ENCODE peak calls at places on chromosome 2, in six cellular contexts. M, P, A, U, I and J are unnamed samples.

GRCh38 chr2:23697676-23698075 is 229.2 kb downstream of the ATAD2B start:
- DNase-seq in I (no peak), U (no peak), M (no peak), A (no peak), P (no peak), J (no peak)

GRCh38 chr2:207142461-207142860 is 23.3 kb downstream of the KLF7 start:
- DNase-seq in M (no peak), U (no peak), P (no peak), A (no peak), I (no peak), J (no peak)

GRCh38 chr2:113840463-113840975 is 49.4 kb upstream of the ACTR3 start:
- DNase-seq in I (no peak), A (no peak), U (no peak), P (no peak), M (no peak), J (no peak)

GRCh38 chr2:240232961-240233890 is 92.8 kb upstream of the OTOS start:
- DNase-seq in P (peak; percentile 89), I (peak; percentile 88), A (peak; percentile 91), M (peak; percentile 55), U (peak; percentile 85), J (peak; percentile 88)

GRCh38 chr2:197028230-197028629 is 101.7 kb upstream of the PGAP1 start:
- DNase-seq in I (no peak), M (no peak), A (no peak), P (no peak), U (no peak), J (no peak)

GRCh38 chr2:19611491-19612332 is 253.3 kb upstream of the OSR1 start:
- DNase-seq in M (no peak), U (no peak), A (no peak), I (no peak), P (no peak), J (no peak)

GRCh38 chr2:176473177-176473576 is 203.9 kb downstream of the MTX2 start:
- DNase-seq in U (peak; percentile 6), P (no peak), I (no peak), A (no peak), M (no peak), J (no peak)

GRCh38 chr2:133045787-133046186 is 375.8 kb upstream of the LYPD1 start:
- DNase-seq in U (no peak), A (no peak), M (no peak), I (no peak), P (no peak), J (no peak)

GRCh38 chr2:41329075-41329474 is 718.7 kb upstream of the PKDCC start:
- DNase-seq in U (no peak), I (no peak), P (no peak), M (no peak), A (no peak), J (no peak)

GRCh38 chr2:147388217-147388616 is 456.6 kb upstream of the ACVR2A start:
- DNase-seq in P (no peak), U (no peak), M (no peak), I (no peak), A (no peak), J (no peak)

GRCh38 chr2:113117594-113118262 is 9.7 kb upstream of the IL1RN start:
- DNase-seq in P (no peak), I (no peak), M (no peak), U (peak; percentile 78), A (peak; percentile 56), J (no peak)

GRCh38 chr2:26942543-26943295 is 27.7 kb upstream of the MAPRE3 start:
- DNase-seq in U (peak; percentile 72), P (peak; percentile 65), A (peak; percentile 76), I (peak; percentile 62), M (peak; percentile 37), J (peak; percentile 77)

GRCh38 chr2:212145111-212145510 is 393.5 kb downstream of the ERBB4 start:
- DNase-seq in M (no peak), I (no peak), A (no peak), U (no peak), P (no peak), J (no peak)

GRCh38 chr2:38948387-38948882 is 58.8 kb downstream of the ARHGEF33 start:
- DNase-seq in I (no peak), P (no peak), A (no peak), M (no peak), U (no peak), J (no peak)

GRCh38 chr2:203535784-203536590 is 886 bp upstream of the RAPH1 start:
- DNase-seq in A (no peak), U (no peak), I (no peak), P (peak; percentile 3), M (no peak), J (no peak)

GRCh38 chr2:238320246-238320647 is at the start of gene TRAF3IP1:
- DNase-seq in A (peak; percentile 96), P (peak; percentile 96), U (peak; percentile 88), I (peak; percentile 95), M (peak; percentile 82), J (peak; percentile 90)

GRCh38 chr2:240238201-240238600 is 97.7 kb upstream of the OTOS start:
- DNase-seq in A (no peak), I (no peak), U (no peak), P (no peak), M (no peak), J (no peak)

GRCh38 chr2:239466046-239466754 is 65.4 kb upstream of the HDAC4 start:
- DNase-seq in P (no peak), M (no peak), I (no peak), U (no peak), A (no peak), J (no peak)

GRCh38 chr2:237864940-237865622 is 5.7 kb downstream of the RAMP1 start:
- DNase-seq in I (peak; percentile 74), A (no peak), P (no peak), M (no peak), U (no peak), J (no peak)

GRCh38 chr2:27306657-27307544 is 1.3 kb downstream of the UCN start:
- DNase-seq in A (peak; percentile 49), U (peak; percentile 35), M (peak; percentile 11), I (peak; percentile 48), P (no peak), J (no peak)

GRCh38 chr2:239594772-239595608 is 194.2 kb upstream of the HDAC4 start:
- DNase-seq in P (no peak), A (peak; percentile 26), I (peak; percentile 26), U (no peak), M (no peak), J (no peak)

GRCh38 chr2:199261936-199262335 is 195.8 kb downstream of the SATB2 start:
- DNase-seq in A (no peak), P (no peak), I (no peak), U (no peak), M (no peak), J (no peak)

GRCh38 chr2:31535753-31536152 is 45.0 kb downstream of the SRD5A2 start:
- DNase-seq in I (no peak), M (no peak), P (no peak), U (no peak), A (no peak), J (no peak)

GRCh38 chr2:234405472-234405871 is 91.4 kb downstream of the ARL4C start:
- DNase-seq in M (no peak), A (no peak), U (no peak), I (no peak), P (no peak), J (no peak)

GRCh38 chr2:174681983-174682577 is 82.2 kb downstream of the CHRNA1 start:
- DNase-seq in M (peak; percentile 20), A (peak; percentile 62), P (peak; percentile 21), U (peak; percentile 68), I (peak; percentile 74), J (peak; percentile 44)

GRCh38 chr2:10839813-10840212 is 27.2 kb upstream of the PDIA6 start:
- DNase-seq in M (no peak), P (no peak), U (no peak), A (no peak), I (no peak), J (peak; percentile 51)

GRCh38 chr2:160492401-160493226 is 993 bp downstream of the RBMS1 start:
- DNase-seq in I (peak; percentile 75), A (peak; percentile 76), P (peak; percentile 87), U (peak; percentile 76), M (peak; percentile 41), J (peak; percentile 78)

GRCh38 chr2:240400319-240401161 is 34.9 kb upstream of the GPC1 start:
- DNase-seq in U (no peak), M (no peak), A (peak; percentile 44), P (no peak), I (peak; percentile 40), J (peak; percentile 1)

GRCh38 chr2:84631047-84631446 is 114.7 kb downstream of the DNAH6 start:
- DNase-seq in U (no peak), A (no peak), M (no peak), I (no peak), P (peak; percentile 14), J (peak; percentile 12)

GRCh38 chr2:28658369-28658768 is 93.3 kb upstream of the PPP1CB start:
- DNase-seq in U (no peak), P (no peak), M (no peak), A (no peak), I (no peak), J (no peak)

GRCh38 chr2:235776531-235776930 is 282.7 kb downstream of the AGAP1 start:
- DNase-seq in P (no peak), I (no peak), M (no peak), A (no peak), U (no peak), J (no peak)

GRCh38 chr2:70412294-70413075 is 110.6 kb upstream of the FAM136A start:
- DNase-seq in A (no peak), U (no peak), M (no peak), P (no peak), I (no peak), J (no peak)

GRCh38 chr2:215430528-215431187 is 5.2 kb downstream of the FN1 start:
- DNase-seq in M (no peak), P (no peak), I (no peak), U (no peak), A (no peak), J (no peak)

GRCh38 chr2:171210864-171211431 is 50.3 kb upstream of the TLK1 start:
- DNase-seq in U (peak; percentile 33), M (peak; percentile 17), A (no peak), I (no peak), P (no peak), J (no peak)

GRCh38 chr2:213834331-213834730 is 550.1 kb downstream of the SPAG16 start:
- DNase-seq in P (no peak), U (no peak), M (no peak), A (no peak), I (no peak), J (no peak)

GRCh38 chr2:219149667-219150066 is 10.9 kb downstream of the NHEJ1 start:
- DNase-seq in P (no peak), U (no peak), I (no peak), M (no peak), A (no peak), J (no peak)